ENCODE peak calls at places on chromosomes 12 and 14, in eight cellular contexts. One of them, this sample, is unnamed.

GRCh38 chr12:89947437-89948265 is 239.0 kb upstream of the ATP2B1 start:
- DNase-seq in left ventricle myocardium inferior: no peak
- DNase-seq in breast epithelium: no peak
- DNase-seq in uterus: peak; percentile 39
- DNase-seq in tibial artery: no peak
- DNase-seq in sigmoid colon: no peak
- DNase-seq in brain microvascular endothelial cell: peak; percentile 81
- DNase-seq in neural progenitor cell: no peak
- DNase-seq in this sample: peak; percentile 69

GRCh38 chr12:67280572-67280971 is 11.4 kb downstream of the CAND1 start:
- DNase-seq in left ventricle myocardium inferior: no peak
- DNase-seq in breast epithelium: no peak
- DNase-seq in uterus: no peak
- DNase-seq in tibial artery: no peak
- DNase-seq in sigmoid colon: no peak
- DNase-seq in brain microvascular endothelial cell: no peak
- DNase-seq in neural progenitor cell: no peak
- DNase-seq in this sample: no peak

GRCh38 chr12:110565919-110566871 is 16.9 kb downstream of the PPTC7 start:
- DNase-seq in left ventricle myocardium inferior: no peak
- DNase-seq in breast epithelium: no peak
- DNase-seq in uterus: no peak
- DNase-seq in tibial artery: no peak
- DNase-seq in sigmoid colon: no peak
- DNase-seq in brain microvascular endothelial cell: no peak
- DNase-seq in neural progenitor cell: no peak
- DNase-seq in this sample: no peak

GRCh38 chr14:22388669-22389625 is 200.1 kb downstream of the DAD1 start:
- DNase-seq in left ventricle myocardium inferior: no peak
- DNase-seq in breast epithelium: no peak
- DNase-seq in uterus: no peak
- DNase-seq in tibial artery: no peak
- DNase-seq in sigmoid colon: no peak
- DNase-seq in brain microvascular endothelial cell: peak; percentile 69
- DNase-seq in neural progenitor cell: no peak
- DNase-seq in this sample: no peak

GRCh38 chr12:132439333-132439904 is 50.5 kb upstream of the FBRSL1 start:
- DNase-seq in left ventricle myocardium inferior: no peak
- DNase-seq in breast epithelium: no peak
- DNase-seq in uterus: no peak
- DNase-seq in tibial artery: no peak
- DNase-seq in sigmoid colon: no peak
- DNase-seq in brain microvascular endothelial cell: no peak
- DNase-seq in neural progenitor cell: no peak
- DNase-seq in this sample: no peak

GRCh38 chr12:6959376-6960290 is 8.5 kb downstream of the PTPN6 start:
- DNase-seq in left ventricle myocardium inferior: peak; percentile 35
- DNase-seq in breast epithelium: no peak
- DNase-seq in uterus: no peak
- DNase-seq in tibial artery: peak; percentile 68
- DNase-seq in sigmoid colon: peak; percentile 68
- DNase-seq in brain microvascular endothelial cell: no peak
- DNase-seq in neural progenitor cell: no peak
- DNase-seq in this sample: no peak

GRCh38 chr14:22545842-22546721 is 42.9 kb downstream of the DAD1 start:
- DNase-seq in left ventricle myocardium inferior: no peak
- DNase-seq in breast epithelium: no peak
- DNase-seq in uterus: no peak
- DNase-seq in tibial artery: no peak
- DNase-seq in sigmoid colon: no peak
- DNase-seq in brain microvascular endothelial cell: peak; percentile 84
- DNase-seq in neural progenitor cell: peak; percentile 50
- DNase-seq in this sample: no peak

GRCh38 chr14:50031534-50032313 is 84.6 kb downstream of the VCPKMT start:
- DNase-seq in left ventricle myocardium inferior: no peak
- DNase-seq in breast epithelium: no peak
- DNase-seq in uterus: no peak
- DNase-seq in tibial artery: no peak
- DNase-seq in sigmoid colon: no peak
- DNase-seq in brain microvascular endothelial cell: no peak
- DNase-seq in neural progenitor cell: no peak
- DNase-seq in this sample: no peak

DNA sequence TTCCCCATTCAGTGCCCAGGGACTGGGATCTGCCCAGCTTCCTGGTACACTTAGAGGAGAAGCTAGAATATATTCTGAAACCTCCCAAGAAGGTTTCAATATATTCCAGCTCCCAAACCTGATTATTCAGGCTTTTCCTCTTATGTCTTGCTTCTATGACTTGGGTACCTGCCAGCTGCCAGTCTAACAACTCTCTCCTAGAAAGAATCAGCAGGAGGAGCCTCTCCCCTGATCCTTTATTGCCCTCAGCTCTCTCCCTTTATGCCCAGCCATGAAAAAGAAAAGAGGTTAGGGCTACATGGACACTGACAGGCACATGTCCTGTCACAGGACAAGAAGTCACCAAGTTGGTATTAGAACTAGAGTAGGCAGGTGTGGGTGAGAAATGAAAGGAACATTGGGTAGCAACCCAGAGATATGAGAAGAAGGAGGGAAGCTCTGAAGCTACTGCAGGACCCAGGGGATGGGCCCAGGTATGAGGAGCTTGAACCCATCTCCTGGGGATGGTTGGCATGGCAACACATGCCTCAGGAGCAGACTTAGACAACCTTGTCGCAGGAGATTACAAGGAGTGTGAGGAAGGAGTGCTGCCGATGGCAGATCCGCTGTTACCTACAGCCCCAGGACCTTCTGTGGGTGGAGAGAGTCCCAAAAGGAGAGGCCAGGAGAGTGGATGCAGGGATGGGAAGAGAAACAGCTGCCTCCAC is 2.0 kb upstream of the CACNB3 start:
- DNase-seq in left ventricle myocardium inferior: no peak
- DNase-seq in breast epithelium: no peak
- DNase-seq in uterus: no peak
- DNase-seq in tibial artery: no peak
- DNase-seq in sigmoid colon: no peak
- DNase-seq in brain microvascular endothelial cell: no peak
- DNase-seq in neural progenitor cell: no peak
- DNase-seq in this sample: no peak
- H3K4me3 ChIP-seq in left ventricle myocardium inferior: peak overlapping the region; percentile 95
- H3K4me3 ChIP-seq in breast epithelium: peak overlapping the region; percentile 77
- H3K4me3 ChIP-seq in uterus: peak overlapping the region; percentile 97
- H3K4me3 ChIP-seq in tibial artery: peak overlapping the region; percentile 85
- H3K4me3 ChIP-seq in sigmoid colon: no peak overlapping the region
- H3K4me3 ChIP-seq in brain microvascular endothelial cell: peak overlapping the region; percentile 81
- H3K4me3 ChIP-seq in neural progenitor cell: peak overlapping the region; percentile 79
- H3K4me3 ChIP-seq in this sample: peak overlapping the region; percentile 56

DNA sequence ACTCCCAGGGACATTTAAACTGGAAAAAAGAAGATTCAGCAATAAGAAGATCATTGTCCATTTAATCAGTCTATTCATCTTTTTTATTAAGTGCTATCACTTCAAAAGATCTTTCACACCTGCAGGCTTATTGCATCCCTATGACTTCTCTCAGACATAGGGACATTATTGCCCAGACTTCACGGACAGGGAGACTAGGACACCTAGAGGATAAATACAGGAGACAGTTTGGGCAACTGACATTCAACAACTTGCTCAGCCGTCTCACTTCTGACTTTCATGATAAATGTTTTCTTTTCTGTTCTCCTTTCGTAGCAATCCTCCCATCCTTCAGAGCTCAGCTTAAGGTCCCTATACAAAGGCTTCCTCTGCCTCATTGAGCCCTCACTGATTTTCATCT is 84.3 kb downstream of the TMEM30B start:
- DNase-seq in left ventricle myocardium inferior: no peak
- DNase-seq in breast epithelium: no peak
- DNase-seq in uterus: no peak
- DNase-seq in tibial artery: no peak
- DNase-seq in sigmoid colon: no peak
- DNase-seq in brain microvascular endothelial cell: no peak
- DNase-seq in neural progenitor cell: no peak
- DNase-seq in this sample: no peak
- TF ChIP-seq CTCF in left ventricle myocardium inferior: no peak
- TF ChIP-seq CTCF in breast epithelium: no peak
- TF ChIP-seq CTCF in uterus: no peak
- TF ChIP-seq CTCF in tibial artery: peak; percentile 23
- TF ChIP-seq CTCF in sigmoid colon: no peak
- TF ChIP-seq CTCF in brain microvascular endothelial cell: peak; percentile 52
- TF ChIP-seq CTCF in neural progenitor cell: no peak
- TF ChIP-seq CTCF in this sample: peak; percentile 25

GRCh38 chr12:57208946-57209282 is 7.7 kb upstream of the NXPH4 start:
- DNase-seq in left ventricle myocardium inferior: peak; percentile 84
- DNase-seq in breast epithelium: no peak
- DNase-seq in uterus: no peak
- DNase-seq in tibial artery: peak; percentile 81
- DNase-seq in sigmoid colon: no peak
- DNase-seq in brain microvascular endothelial cell: no peak
- DNase-seq in neural progenitor cell: no peak
- DNase-seq in this sample: no peak
- H3K36me3 ChIP-seq in left ventricle myocardium inferior: peaks cover 77% of the 10 kb centered on the region
- H3K36me3 ChIP-seq in breast epithelium: no peaks in the 10 kb centered on the region
- H3K36me3 ChIP-seq in uterus: no peaks in the 10 kb centered on the region
- H3K36me3 ChIP-seq in tibial artery: peaks cover 84% of the 10 kb centered on the region
- H3K36me3 ChIP-seq in sigmoid colon: peaks cover 88% of the 10 kb centered on the region
- H3K36me3 ChIP-seq in brain microvascular endothelial cell: peaks cover 78% of the 10 kb centered on the region
- H3K36me3 ChIP-seq in neural progenitor cell: no peaks in the 10 kb centered on the region
- H3K36me3 ChIP-seq in this sample: peaks cover 2% of the 10 kb centered on the region

GRCh38 chr12:101204598-101205304 is 5.3 kb downstream of the SLC5A8 start:
- DNase-seq in left ventricle myocardium inferior: no peak
- DNase-seq in breast epithelium: no peak
- DNase-seq in uterus: no peak
- DNase-seq in tibial artery: no peak
- DNase-seq in sigmoid colon: no peak
- DNase-seq in brain microvascular endothelial cell: no peak
- DNase-seq in neural progenitor cell: peak; percentile 5
- DNase-seq in this sample: no peak

GRCh38 chr12:101207086-101207780 is 2.8 kb downstream of the SLC5A8 start:
- DNase-seq in left ventricle myocardium inferior: no peak
- DNase-seq in breast epithelium: no peak
- DNase-seq in uterus: no peak
- DNase-seq in tibial artery: no peak
- DNase-seq in sigmoid colon: no peak
- DNase-seq in brain microvascular endothelial cell: no peak
- DNase-seq in neural progenitor cell: no peak
- DNase-seq in this sample: no peak

DNA sequence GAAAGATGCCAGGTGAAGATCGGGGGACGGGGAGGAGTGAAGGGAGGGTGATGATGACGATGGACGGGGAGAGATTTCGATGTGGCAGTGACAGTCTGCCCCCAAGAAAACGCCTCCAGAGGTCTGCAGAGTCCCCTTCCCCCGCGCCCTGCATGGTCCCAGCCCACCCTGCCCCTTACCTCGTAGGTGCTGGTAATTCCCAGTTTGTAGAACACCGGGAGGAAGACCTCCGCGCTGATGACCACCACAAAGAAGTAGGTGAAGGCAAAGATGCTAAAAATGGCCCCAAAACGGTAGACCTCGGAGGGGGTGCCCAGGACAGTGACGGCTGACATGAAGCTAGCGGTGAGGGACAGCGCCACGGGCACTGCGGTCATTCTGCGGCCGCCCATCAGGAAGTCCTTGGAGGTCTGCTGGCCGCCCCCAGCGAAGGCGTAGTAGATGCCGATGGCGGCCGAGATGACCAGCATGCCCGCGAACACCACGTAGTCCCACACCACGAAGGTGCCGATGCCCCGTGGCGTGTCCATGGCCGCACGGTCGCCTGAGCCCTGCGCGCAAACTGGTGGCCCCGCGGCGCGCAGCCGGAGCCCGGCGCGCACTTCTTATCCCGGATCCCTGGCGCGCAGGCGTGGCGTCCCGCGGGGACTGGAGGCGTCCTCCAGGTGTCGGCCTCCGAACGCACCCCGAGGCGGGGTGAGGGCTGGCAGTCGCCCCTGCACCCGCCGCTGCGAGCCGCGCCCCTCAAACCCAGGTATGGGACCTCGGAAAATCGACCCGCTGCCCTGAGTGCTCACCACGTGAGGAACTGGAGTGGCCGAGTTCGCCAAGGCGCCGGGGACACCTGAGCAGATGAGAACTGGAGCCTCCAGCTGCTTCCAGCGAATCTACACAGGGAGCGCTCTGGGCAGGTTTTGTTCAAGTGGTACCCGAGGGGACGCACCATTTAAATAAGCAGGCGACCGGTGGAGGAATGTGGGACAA is at the start of gene SLC5A8:
- DNase-seq in left ventricle myocardium inferior: no peak
- DNase-seq in breast epithelium: no peak
- DNase-seq in uterus: no peak
- DNase-seq in tibial artery: no peak
- DNase-seq in sigmoid colon: no peak
- DNase-seq in brain microvascular endothelial cell: no peak
- DNase-seq in neural progenitor cell: peak; percentile 77
- DNase-seq in this sample: no peak
- H3K4me3 ChIP-seq in left ventricle myocardium inferior: no peak within 1 kb of the TSS
- H3K4me3 ChIP-seq in breast epithelium: no peak within 1 kb of the TSS
- H3K4me3 ChIP-seq in uterus: no peak within 1 kb of the TSS
- H3K4me3 ChIP-seq in tibial artery: peak within 1 kb of the TSS; percentile 23
- H3K4me3 ChIP-seq in sigmoid colon: no peak within 1 kb of the TSS
- H3K4me3 ChIP-seq in brain microvascular endothelial cell: peak within 1 kb of the TSS; percentile 37
- H3K4me3 ChIP-seq in neural progenitor cell: peak within 1 kb of the TSS; percentile 61
- H3K4me3 ChIP-seq in this sample: peak within 1 kb of the TSS; percentile 19

DNA sequence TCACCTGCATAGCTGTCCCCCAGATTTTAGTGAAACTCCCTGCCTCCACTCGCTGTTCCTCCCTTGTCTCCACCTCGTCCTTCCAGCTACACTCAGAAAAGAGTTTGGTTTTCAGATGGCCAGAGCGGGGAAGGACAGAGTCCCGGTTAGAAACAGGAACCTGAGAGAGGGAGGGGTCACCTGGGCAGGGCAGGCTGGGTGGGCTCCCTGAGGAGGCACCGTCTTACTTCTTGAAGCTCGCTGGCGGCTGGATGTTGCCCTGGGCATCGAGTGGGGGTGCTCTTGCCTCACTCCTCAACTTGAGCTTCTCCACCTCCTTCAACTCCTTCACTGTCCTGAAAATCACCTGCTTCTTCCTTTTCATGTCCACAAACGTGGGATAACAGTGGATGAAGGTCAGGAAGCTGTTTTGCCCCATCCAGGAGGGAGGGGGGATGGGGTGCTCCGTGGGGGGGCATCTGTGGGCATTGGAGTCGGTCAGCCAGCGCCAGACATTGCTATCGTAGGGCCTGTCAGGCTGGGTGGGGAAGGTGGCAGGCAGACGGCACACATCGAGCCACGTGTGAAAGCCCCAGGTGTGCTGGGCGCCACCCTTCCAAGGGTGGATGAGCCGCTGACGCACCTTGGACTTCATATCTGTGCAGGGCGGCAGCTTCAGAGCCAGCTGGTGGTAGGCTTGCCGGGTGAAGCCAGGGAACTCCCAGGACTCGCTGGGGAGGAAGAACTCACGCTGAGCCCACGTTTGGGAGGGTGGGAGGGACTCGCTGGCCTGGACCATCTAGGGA is 2.0 kb downstream of the TEX52 start:
- DNase-seq in left ventricle myocardium inferior: no peak
- DNase-seq in breast epithelium: no peak
- DNase-seq in uterus: no peak
- DNase-seq in tibial artery: no peak
- DNase-seq in sigmoid colon: no peak
- DNase-seq in brain microvascular endothelial cell: no peak
- DNase-seq in neural progenitor cell: no peak
- DNase-seq in this sample: no peak
- TF ChIP-seq CTCF in left ventricle myocardium inferior: no peak
- TF ChIP-seq CTCF in breast epithelium: no peak
- TF ChIP-seq CTCF in uterus: no peak
- TF ChIP-seq CTCF in tibial artery: no peak
- TF ChIP-seq CTCF in sigmoid colon: no peak
- TF ChIP-seq CTCF in brain microvascular endothelial cell: no peak
- TF ChIP-seq CTCF in neural progenitor cell: no peak
- TF ChIP-seq CTCF in this sample: no peak

This sample was measured in kidney epithelial cell.